ENCODE peak calls at places on chromosomes 16 and 17, in ten cellular contexts. X, N, Q, V, K, F, Y, L, S and B are unnamed samples.

GRCh38 chr16:86319871-86320270 is 190.5 kb upstream of the FOXF1 start:
- DNase-seq in X (peak), N (no peak), Q (peak), V (no peak), K (no peak), F (no peak), Y (no peak), L (no peak), S (no peak), B (no peak)

GRCh38 chr17:53462393-53462811 is 360.3 kb upstream of the KIF2B start:
- DNase-seq in X (peak), N (no peak), Q (peak), V (peak), K (no peak), F (peak), Y (peak), L (no peak), S (peak), B (peak)

GRCh38 chr17:16267174-16267573 is 50.2 kb downstream of the PIGL start:
- DNase-seq in X (no peak), N (no peak), Q (no peak), V (no peak), K (no peak), F (no peak), Y (no peak), L (no peak), S (no peak), B (no peak)

GRCh38 chr16:65120811-65121721 is 797 bp downstream of the CDH11 start:
- DNase-seq in X (peak), N (no peak), Q (peak), V (peak), K (peak), F (peak), Y (peak), L (no peak), S (no peak), B (no peak)

GRCh38 chr16:73713817-73714495 is 582.7 kb upstream of the PSMD7 start:
- DNase-seq in X (peak), N (no peak), Q (peak), V (peak), K (no peak), F (peak), Y (peak), L (peak), S (no peak), B (no peak)

GRCh38 chr16:10557750-10558149 is 22.6 kb downstream of the EMP2 start:
- DNase-seq in X (no peak), N (no peak), Q (no peak), V (no peak), K (no peak), F (no peak), Y (no peak), L (no peak), S (no peak), B (no peak)

GRCh38 chr16:49464093-49464492 is 90.5 kb downstream of the C16orf78 start:
- DNase-seq in X (no peak), N (no peak), Q (no peak), V (no peak), K (no peak), F (no peak), Y (no peak), L (no peak), S (no peak), B (no peak)

GRCh38 chr16:7440886-7441400 is 108.3 kb downstream of the RBFOX1 start:
- DNase-seq in X (no peak), N (no peak), Q (no peak), V (no peak), K (no peak), F (no peak), Y (no peak), L (no peak), S (no peak), B (no peak)

GRCh38 chr17:58557981-58558380 is 43.5 kb upstream of the MTMR4 start:
- DNase-seq in X (no peak), N (no peak), Q (no peak), V (no peak), K (no peak), F (no peak), Y (no peak), L (no peak), S (no peak), B (no peak)

GRCh38 chr17:77854083-77854758 is 104.3 kb upstream of the TNRC6C start:
- DNase-seq in X (no peak), N (no peak), Q (no peak), V (no peak), K (no peak), F (no peak), Y (no peak), L (no peak), S (no peak), B (no peak)

GRCh38 chr16:87322833-87323726 is 5.9 kb upstream of the C16orf95 start:
- DNase-seq in X (no peak), N (no peak), Q (no peak), V (no peak), K (no peak), F (no peak), Y (no peak), L (no peak), S (no peak), B (no peak)

GRCh38 chr17:39576187-39576586 is 31.5 kb downstream of the NEUROD2 start:
- DNase-seq in X (no peak), N (no peak), Q (no peak), V (no peak), K (no peak), F (no peak), Y (peak), L (no peak), S (no peak), B (no peak)

GRCh38 chr17:59361386-59361785 is 29.9 kb downstream of the YPEL2 start:
- DNase-seq in X (peak), N (no peak), Q (peak), V (peak), K (no peak), F (peak), Y (no peak), L (no peak), S (no peak), B (no peak)

GRCh38 chr17:75875182-75875939 is 3.0 kb downstream of the TRIM47 start:
- DNase-seq in X (no peak), N (peak), Q (no peak), V (no peak), K (no peak), F (no peak), Y (peak), L (no peak), S (no peak), B (no peak)

GRCh38 chr16:85344502-85345128 is 232.3 kb upstream of the CIBAR2 start:
- DNase-seq in X (no peak), N (no peak), Q (no peak), V (no peak), K (no peak), F (no peak), Y (no peak), L (no peak), S (no peak), B (no peak)

GRCh38 chr17:78933025-78933958 is 8.1 kb upstream of the TIMP2 start:
- DNase-seq in X (peak), N (peak), Q (peak), V (peak), K (peak), F (peak), Y (peak), L (no peak), S (peak), B (peak)

GRCh38 chr17:83010323-83011200 is 68.8 kb upstream of the METRNL start:
- DNase-seq in X (no peak), N (peak), Q (peak), V (no peak), K (no peak), F (peak), Y (peak), L (no peak), S (no peak), B (no peak)

GRCh38 chr17:14068542-14069250 is 608 bp upstream of the COX10 start:
- DNase-seq in X (no peak), N (no peak), Q (no peak), V (no peak), K (no peak), F (no peak), Y (no peak), L (no peak), S (no peak), B (no peak)

GRCh38 chr16:73082608-73083007 is 34.7 kb upstream of the ZFHX3 start:
- DNase-seq in X (peak), N (no peak), Q (peak), V (peak), K (no peak), F (peak), Y (no peak), L (no peak), S (peak), B (peak)

GRCh38 chr17:46182961-46183360 is 10.3 kb downstream of the KANSL1 start:
- DNase-seq in X (no peak), N (no peak), Q (no peak), V (no peak), K (no peak), F (no peak), Y (no peak), L (no peak), S (no peak), B (no peak)

DNA sequence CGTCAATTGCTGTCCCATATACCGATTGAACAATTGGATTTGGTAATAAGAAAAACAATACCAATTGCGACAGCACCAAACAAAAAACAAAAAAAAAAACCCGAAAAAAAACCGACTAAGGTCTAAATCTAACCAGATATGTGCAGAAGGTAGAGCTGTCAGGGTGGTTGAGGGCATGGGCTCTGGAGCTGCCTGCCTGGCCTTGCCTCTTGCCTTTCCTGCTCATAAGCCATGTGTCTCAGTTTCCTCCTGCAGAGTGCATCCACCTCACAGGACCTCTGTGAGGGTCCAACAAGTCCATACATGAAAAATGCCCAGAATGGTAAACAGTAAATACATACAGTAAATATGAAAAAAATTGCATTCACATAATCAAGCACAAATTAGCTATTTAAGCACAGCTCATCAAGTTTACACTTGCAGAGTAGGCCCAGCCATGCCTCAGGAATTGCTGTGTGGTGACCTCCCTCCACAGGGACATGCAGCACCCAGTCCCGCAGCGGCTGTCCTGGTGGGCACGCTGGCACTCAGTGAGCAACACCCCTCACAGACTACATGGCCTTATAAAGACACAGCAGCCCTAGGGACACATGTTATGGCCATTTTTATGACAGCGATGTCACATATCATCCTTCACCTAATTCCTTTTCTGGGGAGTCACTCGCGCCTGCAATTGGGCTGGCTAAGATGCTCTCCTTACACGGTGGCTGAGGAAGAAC is 17.9 kb downstream of the TBC1D28 start:
- DNase-seq in X (no peak), N (no peak), Q (no peak), V (no peak), K (no peak), F (no peak), Y (peak), L (no peak), S (no peak), B (no peak)
- H3K4me3 ChIP-seq in X (no peak), N (no peak), Q (peak), V (no peak), K (no peak), F (no peak), Y (no peak), L (no peak), S (no peak), B (no peak)

GRCh38 chr16:3281222-3281621 is 2.1 kb upstream of the ZNF263 start:
- DNase-seq in X (no peak), N (no peak), Q (no peak), V (no peak), K (no peak), F (no peak), Y (no peak), L (no peak), S (no peak), B (no peak)

GRCh38 chr16:3283525-3284447 is 495 bp downstream of the ZNF263 start:
- DNase-seq in X (no peak), N (no peak), Q (no peak), V (peak), K (peak), F (peak), Y (no peak), L (no peak), S (no peak), B (no peak)

GRCh38 chr16:3282103-3282746 is 1.1 kb upstream of the ZNF263 start:
- DNase-seq in X (peak), N (no peak), Q (no peak), V (no peak), K (no peak), F (no peak), Y (peak), L (no peak), S (no peak), B (no peak)

GRCh38 chr16:3282747-3283524 is at the start of gene ZNF263:
- DNase-seq in X (peak), N (peak), Q (peak), V (peak), K (peak), F (peak), Y (peak), L (peak), S (peak), B (peak)

GRCh38 chr16:3285131-3285530 is 1.8 kb downstream of the ZNF263 start:
- DNase-seq in X (no peak), N (no peak), Q (no peak), V (no peak), K (no peak), F (no peak), Y (no peak), L (no peak), S (no peak), B (no peak)
- H3K4me3 ChIP-seq in X (peak), N (peak), Q (peak), V (peak), K (no peak), F (peak), Y (peak), L (no peak), S (peak), B (no peak)

GRCh38 chr17:7747586-7747985 is 30.0 kb downstream of the DNAH2 start:
- DNase-seq in X (peak), N (no peak), Q (peak), V (peak), K (no peak), F (peak), Y (no peak), L (no peak), S (no peak), B (no peak)
- H3K4me3 ChIP-seq in X (no peak), N (no peak), Q (no peak), V (no peak), K (no peak), F (no peak), Y (no peak), L (no peak), S (no peak), B (no peak)

DNA sequence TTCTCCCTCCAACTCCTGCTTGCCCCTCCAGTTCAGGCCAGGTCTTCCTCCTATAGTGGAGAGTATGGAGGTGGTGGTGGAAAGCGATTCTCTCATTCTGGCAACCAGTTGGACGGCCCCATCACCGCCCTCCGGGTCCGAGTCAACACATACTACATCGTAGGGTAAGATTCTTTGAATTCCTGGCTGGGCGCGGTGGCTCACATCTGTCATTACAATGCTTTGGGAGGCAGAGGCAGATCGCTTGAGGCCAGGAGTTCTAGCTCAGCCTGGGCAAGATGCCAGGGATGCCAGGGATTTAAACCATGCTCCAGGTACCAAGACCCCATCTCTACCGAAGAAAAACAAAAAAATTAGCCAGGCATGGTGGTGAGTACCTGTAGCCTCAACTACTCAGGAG is 1.4 kb downstream of the ZG16 start:
- DNase-seq in X (no peak), N (no peak), Q (no peak), V (no peak), K (no peak), F (no peak), Y (no peak), L (no peak), S (peak), B (no peak)
- H3K4me3 ChIP-seq in X (no peak), N (no peak), Q (no peak), V (no peak), K (no peak), F (no peak), Y (no peak), L (no peak), S (no peak), B (no peak)

GRCh38 chr16:79163666-79164377 is 436.7 kb downstream of the MAF start:
- DNase-seq in X (no peak), N (no peak), Q (peak), V (no peak), K (no peak), F (no peak), Y (no peak), L (no peak), S (no peak), B (no peak)
- H3K4me3 ChIP-seq in X (no peak), N (peak), Q (peak), V (no peak), K (no peak), F (no peak), Y (no peak), L (no peak), S (no peak), B (no peak)

DNA sequence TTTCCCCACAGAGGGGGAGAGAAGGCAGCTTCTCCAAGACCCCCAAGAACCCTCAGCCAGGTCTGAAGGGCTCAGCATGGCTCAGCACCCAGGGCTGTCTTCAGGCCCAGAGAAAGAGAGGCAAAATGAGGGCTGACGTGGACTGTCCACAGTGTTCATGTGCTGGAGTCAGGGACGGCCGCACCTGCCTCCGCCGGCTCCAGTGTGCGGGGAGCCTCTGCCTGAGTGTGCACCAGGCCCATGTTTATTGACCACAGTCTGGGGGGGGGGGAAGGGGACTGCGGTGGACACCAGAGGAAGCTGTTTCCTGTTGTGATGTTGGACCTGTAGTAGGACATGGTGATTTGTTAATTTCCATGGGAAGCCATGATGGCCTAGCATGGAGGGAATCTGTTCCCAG is 6.9 kb downstream of the MRM1 start:
- DNase-seq in X (no peak), N (no peak), Q (no peak), V (no peak), K (no peak), F (no peak), Y (no peak), L (no peak), S (no peak), B (no peak)
- H3K4me3 ChIP-seq in X (no peak), N (no peak), Q (no peak), V (no peak), K (no peak), F (no peak), Y (no peak), L (no peak), S (no peak), B (no peak)

GRCh38 chr17:55723488-55723848 is 804 bp upstream of the TMEM100 start:
- DNase-seq in X (no peak), N (no peak), Q (no peak), V (no peak), K (no peak), F (no peak), Y (no peak), L (no peak), S (no peak), B (no peak)

GRCh38 chr17:55722016-55722706 is 503 bp downstream of the TMEM100 start:
- DNase-seq in X (no peak), N (no peak), Q (no peak), V (no peak), K (no peak), F (peak), Y (no peak), L (no peak), S (no peak), B (no peak)

GRCh38 chr17:55717898-55718735 is 4.5 kb downstream of the TMEM100 start:
- DNase-seq in X (peak), N (peak), Q (peak), V (peak), K (peak), F (peak), Y (peak), L (peak), S (no peak), B (peak)

GRCh38 chr17:55722742-55723487 is at the start of gene TMEM100:
- DNase-seq in X (peak), N (no peak), Q (peak), V (peak), K (peak), F (peak), Y (peak), L (peak), S (no peak), B (peak)

GRCh38 chr17:55720917-55721836 is 1.5 kb downstream of the TMEM100 start:
- DNase-seq in X (no peak), N (no peak), Q (no peak), V (no peak), K (no peak), F (no peak), Y (no peak), L (no peak), S (no peak), B (no peak)
- H3K4me3 ChIP-seq in X (no peak), N (peak), Q (peak), V (no peak), K (no peak), F (no peak), Y (no peak), L (no peak), S (no peak), B (no peak)

GRCh38 chr16:53457670-53458069 is 23.4 kb downstream of the RBL2 start:
- DNase-seq in X (no peak), N (no peak), Q (no peak), V (no peak), K (no peak), F (peak), Y (no peak), L (no peak), S (no peak), B (no peak)
- H3K4me3 ChIP-seq in X (no peak), N (no peak), Q (no peak), V (no peak), K (no peak), F (no peak), Y (no peak), L (no peak), S (no peak), B (no peak)

GRCh38 chr16:31868701-31869167 is 4.9 kb upstream of the ZNF267 start:
- DNase-seq in X (peak), N (peak), Q (peak), V (peak), K (peak), F (peak), Y (peak), L (peak), S (no peak), B (no peak)
- H3K4me3 ChIP-seq in X (no peak), N (no peak), Q (no peak), V (peak), K (no peak), F (no peak), Y (no peak), L (no peak), S (no peak), B (no peak)